ENCODE peak calls at places on chromosomes 12 and 14, in six cellular contexts. H is GM12892, C is K562, I is GM12878, W is HepG2, L is H1. E is an unnamed sample.

GRCh38 chr12:1459339-1459738 is 135.0 kb downstream of the FBXL14 start:
- DNase-seq in H (no peak), C (no peak), I (no peak), W (no peak), L (no peak), E (no peak)

GRCh38 chr12:100737168-100737567 is 57.4 kb upstream of the ANO4 start:
- DNase-seq in H (no peak), C (no peak), I (no peak), W (no peak), L (no peak), E (no peak)

GRCh38 chr14:60753264-60754126 is 18.9 kb downstream of the MNAT1 start:
- DNase-seq in H (peak), C (no peak), I (peak), W (no peak), L (no peak), E (peak)

GRCh38 chr14:75418779-75419768 is 8.7 kb upstream of the JDP2 start:
- DNase-seq in H (peak), C (peak), I (peak), W (no peak), L (peak), E (peak)

GRCh38 chr12:122366685-122367475 is 55.6 kb downstream of the CLIP1 start:
- DNase-seq in H (no peak), C (peak), I (no peak), W (peak), L (peak), E (no peak)

GRCh38 chr12:41850046-41850445 is 294.6 kb downstream of the GXYLT1 start:
- DNase-seq in H (no peak), C (no peak), I (no peak), W (no peak), L (no peak), E (no peak)

GRCh38 chr14:26773906-26774593 is 176.2 kb upstream of the NOVA1 start:
- DNase-seq in H (no peak), C (no peak), I (no peak), W (no peak), L (no peak), E (no peak)

GRCh38 chr12:92859650-92860386 is 69.3 kb downstream of the EEA1 start:
- DNase-seq in H (no peak), C (no peak), I (no peak), W (no peak), L (no peak), E (no peak)

GRCh38 chr14:103688906-103689902 is 26.0 kb downstream of the XRCC3 start:
- DNase-seq in H (no peak), C (no peak), I (peak), W (no peak), L (no peak), E (no peak)

GRCh38 chr12:54428050-54429013 is 9.3 kb upstream of the ITGA5 start:
- DNase-seq in H (no peak), C (no peak), I (no peak), W (no peak), L (no peak), E (no peak)

GRCh38 chr12:108826807-108827721 is 30.3 kb downstream of the SSH1 start:
- DNase-seq in H (no peak), C (no peak), I (no peak), W (no peak), L (no peak), E (no peak)

GRCh38 chr14:92726135-92726932 is 22.1 kb downstream of the LGMN start:
- DNase-seq in H (no peak), C (peak), I (no peak), W (no peak), L (no peak), E (no peak)

GRCh38 chr14:102928412-102929348 is 6.2 kb downstream of the AMN start:
- DNase-seq in H (peak), C (no peak), I (no peak), W (no peak), L (no peak), E (peak)

GRCh38 chr12:59119676-59120075 is 199.4 kb upstream of the LRIG3 start:
- DNase-seq in H (no peak), C (no peak), I (no peak), W (no peak), L (no peak), E (no peak)

GRCh38 chr12:89064780-89065179 is 287.5 kb downstream of the DUSP6 start:
- DNase-seq in H (no peak), C (no peak), I (no peak), W (no peak), L (no peak), E (no peak)

GRCh38 chr14:68623828-68624227 is 169.0 kb downstream of the ZFP36L1 start:
- DNase-seq in H (no peak), C (no peak), I (no peak), W (no peak), L (no peak), E (no peak)

GRCh38 chr14:53927171-53927570 is 29.5 kb downstream of the BMP4 start:
- DNase-seq in H (no peak), C (no peak), I (no peak), W (peak), L (no peak), E (no peak)

GRCh38 chr14:56137842-56138241 is 19.6 kb downstream of the PELI2 start:
- DNase-seq in H (no peak), C (no peak), I (no peak), W (no peak), L (no peak), E (no peak)

GRCh38 chr12:6936642-6937480 is 6.8 kb upstream of the RNU7-1 start:
- DNase-seq in H (no peak), C (no peak), I (no peak), W (no peak), L (no peak), E (no peak)

GRCh38 chr14:94113908-94114588 is 3.5 kb downstream of the IFI27 start:
- DNase-seq in H (no peak), C (no peak), I (no peak), W (no peak), L (no peak), E (no peak)

GRCh38 chr12:77725611-77726010 is 105.1 kb upstream of the NAV3 start:
- DNase-seq in H (no peak), C (no peak), I (no peak), W (no peak), L (no peak), E (no peak)

DNA sequence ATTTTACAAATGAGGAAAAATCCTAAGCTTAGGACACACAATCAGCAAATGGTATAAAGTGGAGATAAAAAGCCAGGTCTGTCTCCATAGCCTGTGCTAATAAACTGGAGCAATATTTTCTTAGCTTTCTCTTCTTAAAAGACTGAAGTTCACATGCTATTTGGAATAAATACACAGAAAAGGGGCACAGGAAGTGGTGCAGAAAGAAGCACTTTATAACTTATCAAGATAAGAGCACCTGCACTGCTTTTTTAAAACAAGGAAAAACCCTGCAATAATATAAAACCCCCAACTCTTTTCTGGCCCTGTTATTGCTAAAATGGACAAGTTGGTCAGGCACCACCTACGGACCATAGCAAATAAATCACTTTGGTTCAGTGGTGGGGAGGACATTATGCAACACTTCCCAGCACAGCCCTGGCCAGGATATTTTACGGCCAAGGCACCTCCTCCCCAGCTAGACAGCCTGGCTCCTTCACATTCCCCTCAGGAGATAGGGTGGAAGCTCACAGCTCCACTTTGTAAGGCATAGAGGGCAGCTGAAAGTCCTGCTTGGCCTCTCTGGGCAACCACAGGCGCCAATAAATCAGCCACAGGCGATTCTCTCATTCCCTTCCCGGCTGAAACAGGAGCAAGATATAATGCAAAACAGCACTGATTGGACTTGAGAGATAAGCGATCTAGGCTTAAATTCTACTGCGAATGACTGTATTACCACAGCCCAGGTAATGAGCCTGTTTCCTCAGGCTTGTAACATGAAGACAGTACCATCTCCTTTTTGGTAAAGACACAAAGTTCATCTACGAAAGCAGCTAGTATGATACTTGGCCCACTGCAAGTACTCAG is 2.1 kb downstream of the ZBTB25 start:
- DNase-seq in H (no peak), C (no peak), I (no peak), W (peak), L (no peak), E (no peak)
- TF ChIP-seq POLR2A in H (no peak), C (no peak), I (no peak), W (no peak), L (no peak), E (no peak)

DNA sequence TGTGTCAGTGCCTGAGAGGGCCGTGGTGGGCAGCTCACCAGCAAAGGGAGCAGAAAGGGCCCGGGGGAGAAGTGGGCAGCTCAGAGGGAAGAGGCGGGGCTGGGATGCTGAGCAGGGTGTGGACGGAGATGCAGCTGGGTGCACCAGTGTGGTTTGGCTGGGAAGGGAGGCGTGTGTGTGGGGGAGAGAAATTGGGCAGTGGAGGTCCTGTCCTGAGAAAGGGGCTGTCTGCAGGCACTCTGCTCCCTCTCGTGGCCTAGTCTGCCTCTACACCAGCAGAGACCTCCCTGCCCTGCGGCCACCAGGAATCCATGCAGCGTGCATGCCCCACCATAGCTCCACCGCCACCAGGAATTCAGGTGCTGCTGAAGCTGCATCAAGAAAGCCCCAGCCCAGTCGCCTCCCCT is 6.4 kb downstream of the TMEM121 start:
- DNase-seq in H (peak), C (peak), I (no peak), W (peak), L (no peak), E (peak)
- TF ChIP-seq TAF1 in H (no peak), C (no peak), I (no peak), W (no peak), L (no peak), E (no peak)

GRCh38 chr12:95601626-95602025 is 50.4 kb upstream of the USP44 start:
- DNase-seq in H (no peak), C (no peak), I (no peak), W (no peak), L (no peak), E (no peak)

GRCh38 chr12:95605875-95606274 is 54.6 kb upstream of the USP44 start:
- DNase-seq in H (no peak), C (no peak), I (no peak), W (peak), L (no peak), E (no peak)

GRCh38 chr12:95607642-95608041 is 56.4 kb upstream of the USP44 start:
- DNase-seq in H (no peak), C (no peak), I (no peak), W (peak), L (no peak), E (no peak)

GRCh38 chr12:95608252-95609033 is 57.2 kb upstream of the USP44 start:
- DNase-seq in H (no peak), C (no peak), I (no peak), W (peak), L (peak), E (no peak)

DNA sequence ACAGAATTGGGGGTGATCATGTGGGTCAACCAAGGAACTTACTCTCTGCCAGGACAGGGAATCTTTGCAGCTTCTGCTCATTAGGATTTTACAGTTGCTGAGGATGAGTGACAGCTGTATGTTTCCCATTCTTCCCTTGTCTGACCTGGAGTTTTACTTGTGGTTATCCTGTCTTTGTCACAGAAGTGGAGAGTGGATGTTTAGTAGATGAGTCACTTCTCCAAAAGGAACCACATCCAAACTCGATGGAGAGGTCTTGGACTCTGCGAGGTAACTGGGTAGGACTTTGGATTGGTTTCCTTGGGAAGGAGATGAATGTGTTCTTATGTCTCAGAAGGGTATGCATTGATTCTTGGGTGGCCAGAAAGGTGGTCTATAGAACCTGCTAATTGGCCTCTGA is 53.8 kb upstream of the USP44 start:
- DNase-seq in H (no peak), C (no peak), I (no peak), W (no peak), L (no peak), E (no peak)
- TF ChIP-seq POLR2A in H (no peak), C (no peak), I (no peak), W (no peak), L (no peak), E (no peak)

DNA sequence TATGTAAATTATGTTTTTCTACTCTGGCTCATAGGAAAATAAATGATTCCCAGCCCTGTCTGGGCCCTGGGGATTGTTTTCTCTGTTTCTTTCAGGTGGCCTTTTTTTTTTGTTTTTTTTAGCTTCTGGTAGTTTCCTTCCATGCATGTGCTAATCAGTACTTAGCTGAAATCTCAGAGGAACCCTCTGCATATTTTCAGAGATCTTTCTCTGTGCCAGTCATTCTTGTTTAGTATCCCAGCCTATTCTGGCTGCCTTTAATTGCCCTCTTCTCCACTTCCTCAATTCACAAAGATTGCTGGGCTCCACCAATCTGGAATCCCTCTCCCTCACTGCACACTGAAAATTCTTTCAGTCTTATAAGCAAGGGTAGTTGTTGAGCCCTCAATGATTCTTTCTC is 46.9 kb downstream of the CNOT2 start:
- DNase-seq in H (no peak), C (no peak), I (no peak), W (no peak), L (no peak), E (no peak)
- TF ChIP-seq TAF1 in H (no peak), C (no peak), I (no peak), W (no peak), L (no peak), E (no peak)

GRCh38 chr14:69770559-69770958 is 3.6 kb downstream of the SRSF5 start:
- DNase-seq in H (no peak), C (no peak), I (no peak), W (no peak), L (no peak), E (no peak)

GRCh38 chr14:69768873-69769272 is 1.9 kb downstream of the SRSF5 start:
- DNase-seq in H (no peak), C (no peak), I (no peak), W (no peak), L (no peak), E (no peak)

GRCh38 chr14:69769623-69770022 is 2.7 kb downstream of the SRSF5 start:
- DNase-seq in H (no peak), C (no peak), I (no peak), W (no peak), L (no peak), E (no peak)

GRCh38 chr14:69766984-69767368 is at the start of gene SRSF5:
- DNase-seq in H (peak), C (peak), I (peak), W (peak), L (peak), E (peak)

GRCh38 chr14:69767369-69767999 is 542 bp downstream of the SRSF5 start:
- DNase-seq in H (peak), C (peak), I (peak), W (peak), L (peak), E (peak)
- TF ChIP-seq POLR2A in H (no peak), C (peak), I (peak), W (peak), L (peak), E (no peak)

GRCh38 chr12:4030938-4031702 is 157.9 kb upstream of the PARP11 start:
- DNase-seq in H (peak), C (peak), I (no peak), W (peak), L (peak), E (peak)
- TF ChIP-seq TAF1 in H (no peak), C (no peak), I (no peak), W (no peak), L (peak), E (no peak)

GRCh38 chr12:8914716-8915526 is 612 bp downstream of the PHC1 start:
- DNase-seq in H (peak), C (peak), I (no peak), W (peak), L (no peak), E (peak)
- TF ChIP-seq POLR2A in H (no peak), C (peak), I (no peak), W (no peak), L (no peak), E (no peak)

E was measured in GM12891.